ENCODE peak calls at places on chromosomes 6 and 20, in seven cellular contexts. I, K, H, Y, J, O and L are unnamed samples.

GRCh38 chr6:117303323-117303722 is 38.0 kb downstream of the VGLL2 start:
- DNase-seq in I (no peak), O (no peak), Y (no peak), K (no peak), J (no peak), H (no peak), L (no peak)

GRCh38 chr20:50246367-50247195 is 56.0 kb downstream of the CEBPB start:
- DNase-seq in Y (no peak), H (no peak), I (no peak), O (no peak), K (no peak), J (no peak), L (no peak)

GRCh38 chr20:58021481-58021880 is 207.0 kb downstream of the ANKRD60 start:
- DNase-seq in K (no peak), O (no peak), J (no peak), Y (peak; percentile 50), I (no peak), H (no peak), L (peak; percentile 79)

GRCh38 chr6:137981758-137982157 is 114.7 kb downstream of the TNFAIP3 start:
- DNase-seq in Y (no peak), H (no peak), O (no peak), K (no peak), I (no peak), J (no peak), L (no peak)

GRCh38 chr20:61048292-61048691 is 203.8 kb upstream of the CDH4 start:
- DNase-seq in O (no peak), J (no peak), I (no peak), K (no peak), H (no peak), Y (no peak), L (no peak)

GRCh38 chr20:49426873-49427272 is 55.6 kb downstream of the KCNB1 start:
- DNase-seq in K (no peak), Y (no peak), O (no peak), H (no peak), I (peak; percentile 4), J (no peak), L (no peak)

GRCh38 chr6:2480267-2480966 is 235.0 kb upstream of the GMDS start:
- DNase-seq in H (no peak), O (no peak), K (no peak), Y (no peak), J (no peak), I (no peak), L (no peak)

GRCh38 chr20:40650707-40651106 is 38.3 kb downstream of the MAFB start:
- DNase-seq in J (no peak), H (no peak), O (no peak), I (peak; percentile 6), K (no peak), Y (no peak), L (peak; percentile 36)

DNA sequence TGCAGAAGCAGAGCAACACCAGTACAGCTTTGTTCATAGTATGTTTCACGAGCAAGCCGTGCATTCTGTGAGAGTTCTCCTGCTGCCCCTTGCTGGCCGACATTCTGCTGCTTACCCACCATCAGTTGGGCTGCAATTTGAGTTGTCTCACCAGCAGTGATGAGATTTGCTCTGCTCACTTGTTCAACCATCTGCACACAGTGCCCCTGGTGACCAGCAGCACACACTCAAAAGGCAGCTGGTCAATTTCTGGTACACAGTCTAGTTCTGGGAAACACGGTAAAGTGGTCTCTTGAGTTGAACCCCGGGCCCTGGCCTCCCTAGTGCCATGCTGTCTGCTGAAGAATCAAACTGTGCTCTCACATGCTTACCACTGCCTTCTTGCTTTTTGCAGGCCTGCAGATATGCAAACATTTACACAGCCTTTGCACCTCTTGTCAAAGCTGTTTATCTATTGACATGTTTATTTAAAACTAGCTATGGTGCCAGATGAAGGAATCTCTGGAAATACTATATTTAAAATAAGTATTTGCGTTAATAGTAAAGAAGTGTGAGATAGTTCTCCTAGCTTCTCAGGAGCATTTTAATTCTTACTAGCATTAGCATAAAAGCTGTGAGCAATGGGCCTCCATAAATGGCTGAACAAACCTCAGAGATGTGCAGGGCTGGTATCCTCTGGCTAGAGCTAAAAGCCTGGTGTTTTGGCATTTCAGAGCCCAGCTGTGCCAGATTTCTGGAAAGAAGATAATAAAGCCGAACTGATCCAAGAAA is 234.3 kb downstream of the ARHGAP18 start:
- DNase-seq in I (peak; percentile 30), K (no peak), H (no peak), J (no peak), O (no peak), Y (peak; percentile 28), L (peak; percentile 61)
- TF ChIP-seq CTCF in I (no peak), K (no peak), H (no peak), J (no peak), O (peak; percentile 56), Y (no peak), L (peak; percentile 29)

DNA sequence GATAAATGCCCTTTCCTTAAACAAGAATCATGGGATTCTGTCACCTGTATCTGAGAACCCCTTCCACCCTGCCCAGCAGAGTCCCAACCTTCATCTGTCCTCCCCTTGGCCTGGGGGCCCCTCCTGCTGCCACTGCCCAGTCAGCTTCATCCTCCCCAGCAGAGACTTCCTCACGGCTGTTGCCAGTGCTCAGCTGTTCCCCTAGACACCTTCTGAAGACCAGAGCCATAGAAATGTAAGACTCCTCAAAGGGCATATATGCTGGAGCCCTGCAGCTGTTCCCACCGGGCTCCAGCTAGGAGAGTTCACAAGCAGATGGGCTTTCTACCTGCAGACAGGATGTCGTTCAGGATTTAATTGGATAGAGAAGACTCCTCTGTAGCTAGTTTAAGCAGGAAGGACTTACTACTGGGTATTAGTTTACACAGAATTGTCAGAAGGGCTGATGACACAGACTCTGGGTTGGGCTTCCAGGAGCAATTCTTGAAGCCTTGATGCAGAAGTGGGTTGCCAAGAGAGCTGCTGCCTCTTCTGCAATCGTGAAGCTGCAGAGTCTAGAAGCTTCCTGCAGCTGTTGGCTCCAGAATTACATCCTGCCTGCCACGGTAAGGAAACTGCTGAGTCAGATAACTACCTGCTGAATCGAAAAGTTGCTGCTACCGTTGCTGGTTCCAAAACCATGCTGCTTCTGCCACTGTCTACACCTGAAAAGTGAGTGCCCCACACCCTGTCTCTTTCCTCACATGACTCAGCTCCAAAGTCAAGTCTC is 57.1 kb upstream of the MLN start:
- DNase-seq in K (no peak), J (no peak), Y (no peak), H (peak; percentile 28), I (no peak), O (no peak), L (no peak)
- H3K4me1 ChIP-seq in K (no peaks in the 10 kb centered on the region), J (no peaks in the 10 kb centered on the region), Y (no peaks in the 10 kb centered on the region), H (no peaks in the 10 kb centered on the region), I (no peaks in the 10 kb centered on the region), O (peaks cover 5% of the 10 kb centered on the region), L (no peaks in the 10 kb centered on the region)

GRCh38 chr20:25020901-25021301 is 28.4 kb upstream of the APMAP start:
- DNase-seq in H (no peak), Y (no peak), I (no peak), O (no peak), J (no peak), K (no peak), L (no peak)
- H3K9ac ChIP-seq in H (no peak overlapping the region), Y (no peak overlapping the region), I (no peak overlapping the region), O (no peak overlapping the region), J (no peak overlapping the region), K (no peak overlapping the region), L (no peak overlapping the region)

GRCh38 chr6:54618597-54618996 is 228.0 kb upstream of the FAM83B start:
- DNase-seq in H (no peak), K (no peak), J (no peak), O (no peak), Y (no peak), I (no peak), L (no peak)

GRCh38 chr6:54619102-54619501 is 227.5 kb upstream of the FAM83B start:
- DNase-seq in H (no peak), J (no peak), I (no peak), Y (no peak), O (no peak), K (no peak), L (no peak)

GRCh38 chr6:54624216-54624615 is 222.4 kb upstream of the FAM83B start:
- DNase-seq in I (no peak), O (no peak), H (no peak), Y (no peak), K (no peak), J (peak; percentile 71), L (no peak)

GRCh38 chr6:54624779-54625178 is 221.8 kb upstream of the FAM83B start:
- DNase-seq in K (no peak), H (no peak), J (peak; percentile 98), O (no peak), I (peak; percentile 20), Y (no peak), L (no peak)

DNA sequence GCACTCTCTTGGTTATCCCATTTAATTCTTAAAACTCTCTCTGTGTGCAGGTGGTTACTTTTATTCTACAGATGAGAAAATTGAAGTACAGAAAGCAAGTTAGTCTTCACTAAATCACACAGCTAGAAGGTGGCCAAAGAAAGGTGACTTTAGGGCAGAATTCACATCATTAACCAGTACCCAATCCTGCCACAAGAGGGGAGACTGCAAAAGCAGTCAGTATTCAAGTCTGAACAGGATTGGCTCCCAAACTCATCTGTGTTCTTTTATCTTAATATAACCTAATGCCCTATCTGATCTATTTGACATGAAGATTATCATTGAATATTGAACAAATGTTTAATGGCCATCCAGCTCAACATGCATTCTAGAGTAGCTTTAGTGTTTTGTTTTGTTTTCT is 225.3 kb upstream of the FAM83B start:
- DNase-seq in I (no peak), K (peak; percentile 10), J (no peak), O (no peak), Y (no peak), H (no peak), L (peak; percentile 49)
- TF ChIP-seq CTCF in I (no peak), K (peak; percentile 55), J (no peak), O (no peak), Y (peak; percentile 60), H (no peak), L (peak; percentile 70)

DNA sequence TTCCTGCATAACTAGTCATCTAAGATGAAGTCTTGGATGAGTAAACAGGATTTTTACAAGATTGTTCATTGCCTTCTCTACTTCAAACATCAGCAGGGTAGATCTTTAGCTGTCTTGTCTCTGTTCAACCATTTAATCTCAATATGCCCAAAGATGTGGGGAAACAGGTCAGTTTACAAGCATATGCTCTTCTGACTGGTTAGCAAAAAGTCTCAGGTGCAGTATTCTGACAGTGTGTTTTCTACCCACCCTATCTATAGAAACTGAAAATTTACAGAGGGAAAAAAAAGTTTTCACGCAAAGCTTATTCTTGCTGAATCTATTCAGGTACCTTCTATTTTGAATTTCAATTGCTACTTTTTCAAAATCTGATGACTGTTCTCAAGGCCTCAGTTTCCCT is 29.0 kb downstream of the MAP3K5 start:
- DNase-seq in J (no peak), H (no peak), I (no peak), K (no peak), O (no peak), Y (no peak), L (no peak)
- H3K4me1 ChIP-seq in J (peaks cover 4% of the 10 kb centered on the region), H (peaks cover 16% of the 10 kb centered on the region), I (peaks cover 12% of the 10 kb centered on the region), K (no peaks in the 10 kb centered on the region), O (no peaks in the 10 kb centered on the region), Y (peaks cover 1% of the 10 kb centered on the region), L (no peaks in the 10 kb centered on the region)

DNA sequence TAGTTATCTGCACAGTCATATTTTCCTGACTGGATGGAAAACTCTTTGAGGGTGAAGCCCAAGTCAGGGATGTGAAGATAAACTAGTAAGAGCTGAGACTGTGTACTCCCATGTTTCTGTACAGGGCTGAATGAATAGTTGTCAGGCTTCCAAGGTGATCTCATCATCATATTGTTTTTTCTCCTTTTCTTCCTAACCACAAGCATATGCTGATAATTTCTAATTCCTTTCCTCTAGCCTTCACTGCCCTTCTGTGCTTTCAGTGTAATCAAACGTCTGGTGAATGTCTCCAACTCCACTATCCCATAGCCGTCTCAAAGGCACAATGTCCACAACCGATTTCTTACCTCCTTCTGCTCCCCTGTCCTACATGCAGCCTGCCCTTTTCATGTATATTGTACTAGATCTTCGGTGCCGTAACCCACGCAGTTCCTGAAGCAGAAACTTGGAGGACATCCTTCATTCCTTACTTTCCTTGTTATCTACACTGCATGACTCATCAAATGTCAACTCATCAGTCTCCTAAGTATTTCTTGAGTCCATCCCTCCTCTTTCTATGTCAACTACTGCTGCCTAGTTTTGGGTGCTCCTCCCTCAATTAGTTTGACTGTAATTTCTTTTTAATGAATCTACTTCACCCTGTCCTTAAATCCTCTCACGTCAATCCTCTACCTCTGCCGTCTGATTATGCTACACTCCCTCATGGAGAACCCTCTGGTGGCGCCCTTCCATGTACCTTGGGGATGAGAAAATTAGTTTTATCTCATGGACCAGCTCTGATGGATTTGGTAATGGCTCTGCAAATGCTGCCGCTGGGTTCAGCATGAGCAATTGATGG is 21.9 kb downstream of the NCOA7 start:
- DNase-seq in J (peak; percentile 99), K (no peak), O (no peak), Y (no peak), I (peak; percentile 94), H (no peak), L (no peak)
- H3K9ac ChIP-seq in J (peak overlapping the region; percentile 79), K (no peak overlapping the region), O (no peak overlapping the region), Y (no peak overlapping the region), I (no peak overlapping the region), H (no peak overlapping the region), L (no peak overlapping the region)